ENCODE peak calls at places on chromosome 10, in six cellular contexts. H, O, G, D, J and V are unnamed samples.

GRCh38 chr10:52258791-52259427 is 55.2 kb upstream of the DKK1 start:
- DNase-seq in H (no peak), O (no peak), G (no peak), D (no peak), J (no peak), V (no peak)

GRCh38 chr10:95906675-95907453 is 911 bp upstream of the CC2D2B start:
- DNase-seq in H (peak), O (peak), G (peak), D (peak), J (peak), V (no peak)

GRCh38 chr10:43396061-43396927 is 12.7 kb downstream of the HNRNPF start:
- DNase-seq in H (peak), O (peak), G (peak), D (peak), J (peak), V (no peak)

GRCh38 chr10:14787938-14788337 is 13.2 kb upstream of the FAM107B start:
- DNase-seq in H (no peak), O (no peak), G (no peak), D (no peak), J (no peak), V (peak)

GRCh38 chr10:63681965-63682704 is 160.9 kb downstream of the REEP3 start:
- DNase-seq in H (peak), O (peak), G (no peak), D (no peak), J (no peak), V (no peak)

GRCh38 chr10:74738985-74739567 is 87.3 kb upstream of the KAT6B start:
- DNase-seq in H (no peak), O (no peak), G (no peak), D (no peak), J (no peak), V (peak)

GRCh38 chr10:61903184-61903990 is 1.9 kb downstream of the ARID5B start:
- DNase-seq in H (peak), O (peak), G (peak), D (peak), J (peak), V (no peak)

GRCh38 chr10:88076027-88076880 is 212.8 kb downstream of the PTEN start:
- DNase-seq in H (no peak), O (no peak), G (no peak), D (no peak), J (no peak), V (no peak)

GRCh38 chr10:104059364-104059763 is 26.3 kb downstream of the COL17A1 start:
- DNase-seq in H (no peak), O (no peak), G (no peak), D (no peak), J (no peak), V (no peak)

GRCh38 chr10:132135398-132135872 is 51.3 kb upstream of the DPYSL4 start:
- DNase-seq in H (no peak), O (no peak), G (no peak), D (no peak), J (no peak), V (no peak)

GRCh38 chr10:7606977-7607404 is 59.8 kb downstream of the ITIH5 start:
- DNase-seq in H (no peak), O (no peak), G (no peak), D (no peak), J (no peak), V (no peak)

GRCh38 chr10:71812016-71812912 is 38.8 kb downstream of the PSAP start:
- DNase-seq in H (peak), O (peak), G (peak), D (peak), J (peak), V (no peak)

GRCh38 chr10:89426230-89426868 is 12.0 kb downstream of the IFIT5 start:
- DNase-seq in H (no peak), O (peak), G (no peak), D (peak), J (peak), V (no peak)

GRCh38 chr10:30398193-30398592 is 35.8 kb upstream of the MAP3K8 start:
- DNase-seq in H (no peak), O (no peak), G (no peak), D (no peak), J (no peak), V (no peak)

GRCh38 chr10:30398788-30399187 is 35.2 kb upstream of the MAP3K8 start:
- DNase-seq in H (no peak), O (no peak), G (no peak), D (no peak), J (no peak), V (no peak)

GRCh38 chr10:30392564-30392990 is 41.4 kb upstream of the MAP3K8 start:
- DNase-seq in H (peak), O (peak), G (peak), D (peak), J (peak), V (no peak)

GRCh38 chr10:30396708-30397107 is 37.3 kb upstream of the MAP3K8 start:
- DNase-seq in H (no peak), O (no peak), G (no peak), D (no peak), J (no peak), V (no peak)

GRCh38 chr10:30396282-30396681 is 37.7 kb upstream of the MAP3K8 start:
- DNase-seq in H (no peak), O (no peak), G (no peak), D (no peak), J (no peak), V (no peak)
- TF ChIP-seq EP300 in H (no peak), O (no peak), G (no peak), D (no peak), J (no peak), V (no peak)

DNA sequence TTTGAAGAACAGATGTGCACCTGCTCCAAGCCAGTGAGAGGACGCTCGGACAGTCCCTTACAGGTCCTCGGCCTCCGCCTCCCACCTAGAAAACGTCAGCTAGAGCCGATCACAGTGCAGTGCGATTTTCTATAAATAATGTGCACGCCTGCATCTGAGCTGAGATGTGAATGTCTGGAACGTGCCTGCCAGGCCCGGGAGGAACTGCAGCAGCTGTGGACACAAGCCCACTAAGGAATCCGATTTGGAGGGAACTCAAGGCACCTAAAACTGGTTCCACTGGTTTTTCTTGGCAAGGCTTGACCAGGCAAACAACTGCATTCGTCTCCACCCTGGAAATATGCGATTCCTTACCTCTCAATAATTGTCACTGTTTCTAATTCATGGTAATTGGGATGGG is 76.3 kb downstream of the DIP2C start:
- DNase-seq in H (no peak), O (no peak), G (peak), D (no peak), J (no peak), V (no peak)
- TF ChIP-seq EP300 in H (no peak), O (no peak), G (no peak), D (no peak), J (no peak), V (no peak)

DNA sequence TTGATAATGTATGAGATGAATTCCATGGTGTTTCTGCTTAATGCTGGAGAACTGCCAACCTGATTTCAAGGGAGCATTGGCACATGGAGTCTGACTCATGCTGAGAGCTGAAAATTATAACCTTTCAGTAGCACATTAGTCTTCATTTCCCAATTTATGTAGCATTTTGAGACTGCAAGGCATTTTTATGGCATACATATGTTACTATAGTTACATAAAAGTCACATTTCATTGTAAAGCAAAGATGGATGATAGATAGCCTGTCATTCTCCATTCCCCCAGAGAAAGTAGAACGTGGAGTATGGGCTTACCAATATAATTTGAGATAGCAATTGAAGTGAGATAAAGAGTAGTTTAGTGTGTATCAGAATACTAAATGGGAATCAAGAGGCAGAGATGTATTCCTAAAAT is 103.1 kb downstream of the SLC16A9 start:
- DNase-seq in H (no peak), O (no peak), G (no peak), D (peak), J (no peak), V (no peak)
- TF ChIP-seq EP300 in H (no peak), O (no peak), G (no peak), D (peak), J (no peak), V (no peak)

DNA sequence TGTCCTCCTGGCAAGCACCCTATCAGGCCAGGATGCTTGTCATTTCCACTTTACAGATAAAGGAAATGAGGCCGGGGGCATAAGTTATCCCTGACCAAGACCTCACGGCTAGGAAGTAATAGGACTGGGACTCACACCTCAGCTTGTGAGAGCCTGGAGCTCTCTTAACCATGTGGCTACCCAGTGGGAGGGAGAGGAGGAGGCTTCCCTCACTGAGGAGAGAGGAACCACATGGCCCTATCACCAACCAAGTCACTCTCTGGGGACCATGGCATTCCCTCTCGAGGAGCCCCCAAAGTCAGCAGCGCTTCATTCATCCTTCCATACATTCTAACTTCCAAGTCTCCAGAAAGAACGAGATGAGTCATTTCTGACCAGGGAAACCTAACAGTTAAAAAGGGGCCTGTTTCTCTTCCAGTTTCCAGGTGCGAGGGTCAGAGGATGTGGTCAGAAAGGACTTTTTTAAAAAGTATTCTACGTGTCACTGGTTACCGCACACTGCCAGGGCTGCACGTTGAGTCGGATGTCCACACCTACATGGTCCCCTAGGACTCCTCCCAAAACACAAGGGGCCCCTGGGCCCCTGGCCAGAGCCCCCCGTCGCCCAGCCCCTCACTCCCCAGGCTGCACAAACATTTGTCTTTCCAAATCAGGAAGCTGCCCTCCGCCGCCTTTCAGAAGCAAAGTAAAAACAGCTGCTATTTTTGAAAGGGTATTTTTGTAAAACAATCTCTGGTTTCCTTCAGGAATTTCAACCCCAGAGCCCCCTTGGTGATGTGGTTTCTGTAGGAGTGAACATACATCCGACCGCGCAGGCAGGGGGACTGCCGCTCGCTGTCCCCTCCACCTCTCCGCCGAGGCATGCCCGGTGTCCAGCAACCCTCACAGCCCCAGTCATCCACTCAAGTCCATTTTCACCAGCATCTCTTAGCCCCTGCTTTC is 128.2 kb upstream of the CHST15 start:
- DNase-seq in H (no peak), O (no peak), G (no peak), D (peak), J (no peak), V (no peak)
- TF ChIP-seq EP300 in H (no peak), O (no peak), G (no peak), D (peak), J (no peak), V (no peak)

GRCh38 chr10:102984086-102984485 is 66.0 kb downstream of the CNNM2 start:
- DNase-seq in H (no peak), O (no peak), G (no peak), D (no peak), J (no peak), V (no peak)

GRCh38 chr10:102985811-102986210 is 67.7 kb downstream of the CNNM2 start:
- DNase-seq in H (no peak), O (no peak), G (no peak), D (no peak), J (no peak), V (no peak)

DNA sequence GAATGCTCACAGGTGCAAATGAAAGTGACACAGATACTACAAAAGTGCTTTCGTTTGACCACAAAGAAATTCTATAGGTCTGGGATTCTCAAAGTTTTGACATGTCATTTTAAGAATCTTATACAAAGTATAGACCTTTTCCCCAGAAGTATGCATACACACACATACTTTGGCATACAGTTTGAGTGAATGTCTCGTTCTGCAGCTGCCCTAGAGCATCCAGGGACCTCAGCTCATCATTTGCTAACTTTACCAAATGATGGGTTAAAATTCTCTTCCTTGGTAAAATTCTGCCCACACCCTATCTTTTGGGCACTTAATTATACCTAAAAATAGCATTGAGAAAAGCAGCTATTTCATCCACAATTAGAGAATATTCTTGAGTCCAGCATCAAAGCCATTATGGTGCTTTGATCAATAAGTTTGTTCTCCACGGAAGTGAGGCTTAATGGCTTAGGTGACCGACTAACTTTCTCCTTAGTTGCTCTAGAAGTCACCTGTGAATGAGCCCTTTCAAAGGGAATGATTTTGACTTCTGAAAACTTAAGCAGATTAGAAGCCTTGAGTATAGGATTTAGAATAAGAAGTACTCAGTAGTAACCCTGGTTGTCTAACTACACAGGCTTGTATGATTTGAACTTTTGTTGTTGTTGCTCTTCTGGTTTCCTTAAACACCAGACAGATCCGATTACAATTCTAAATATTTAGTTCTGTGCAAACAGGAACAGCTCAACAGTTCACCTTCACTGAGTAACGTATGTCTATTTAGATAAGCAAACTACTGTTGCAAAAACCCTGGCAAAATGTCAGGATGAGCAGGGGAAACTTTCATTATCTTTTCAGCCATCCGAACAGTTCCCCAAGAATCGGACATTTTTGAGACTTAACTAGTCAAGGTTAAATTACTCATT is 70.6 kb downstream of the CNNM2 start:
- DNase-seq in H (no peak), O (no peak), G (no peak), D (no peak), J (no peak), V (no peak)
- TF ChIP-seq EP300 in H (no peak), O (no peak), G (no peak), D (no peak), J (no peak), V (no peak)

GRCh38 chr10:3763035-3763456 is 22.0 kb downstream of the KLF6 start:
- DNase-seq in H (no peak), O (no peak), G (no peak), D (no peak), J (no peak), V (no peak)
- TF ChIP-seq EP300 in H (no peak), O (no peak), G (no peak), D (no peak), J (no peak), V (no peak)

GRCh38 chr10:86258488-86258887 is 108.1 kb downstream of the GRID1 start:
- DNase-seq in H (no peak), O (no peak), G (no peak), D (peak), J (no peak), V (no peak)
- TF ChIP-seq EP300 in H (no peak), O (no peak), G (no peak), D (no peak), J (no peak), V (no peak)

GRCh38 chr10:91880310-91880709 is 29.0 kb downstream of the FGFBP3 start:
- DNase-seq in H (no peak), O (no peak), G (no peak), D (no peak), J (no peak), V (no peak)
- TF ChIP-seq EP300 in H (no peak), O (no peak), G (no peak), D (no peak), J (no peak), V (no peak)

DNA sequence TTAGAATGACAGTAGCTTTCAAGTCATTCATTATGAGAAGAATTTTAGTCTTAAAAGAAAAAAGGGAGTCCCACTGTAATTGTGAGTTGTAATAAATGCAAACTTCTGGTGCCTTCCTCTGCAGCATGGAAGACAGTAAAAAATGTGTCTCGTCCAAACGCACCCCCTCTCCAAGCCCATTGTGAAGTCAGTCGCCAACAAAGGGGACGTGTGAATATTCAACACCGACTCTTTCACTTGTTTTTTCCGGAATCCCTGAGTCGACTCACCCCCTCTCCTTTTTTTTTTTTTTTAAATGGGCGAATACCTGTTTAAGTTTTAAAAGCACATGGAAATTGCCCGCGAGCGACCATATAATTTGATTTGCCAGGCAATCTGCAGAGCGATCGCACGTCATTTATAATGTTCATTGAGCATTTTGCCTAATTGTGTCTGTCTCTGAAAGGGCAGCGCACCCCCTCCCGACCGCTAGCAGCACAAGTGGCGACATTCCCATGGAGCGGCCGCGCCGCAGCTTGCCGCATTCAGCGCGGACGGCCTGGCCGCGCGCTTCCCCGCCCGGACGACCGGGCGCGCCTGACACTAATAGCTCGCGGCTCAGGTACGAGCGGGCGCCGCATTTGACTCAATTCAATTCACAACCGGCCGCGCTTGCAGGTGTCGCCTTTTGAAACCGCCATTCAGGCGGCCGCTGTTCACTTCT is 19.1 kb upstream of the PTF1A start:
- DNase-seq in H (no peak), O (no peak), G (no peak), D (peak), J (no peak), V (no peak)
- TF ChIP-seq EP300 in H (no peak), O (no peak), G (no peak), D (no peak), J (no peak), V (no peak)